ENCODE peak calls at places on chromosomes 13 and 19, in seven cellular contexts. H, Q, I, B, J, F and E are unnamed samples.

GRCh38 chr19:39415111-39416046 is 2.9 kb downstream of the PLEKHG2 start:
- DNase-seq in I (no peak), F (no peak), J (no peak), B (no peak), Q (no peak), H (no peak), E (no peak)

GRCh38 chr19:14786421-14786851 is 8.1 kb upstream of the ADGRE2 start:
- DNase-seq in H (no peak), B (no peak), F (no peak), Q (peak), I (peak), J (no peak), E (peak)

GRCh38 chr19:16887353-16888265 is 1.2 kb upstream of the F2RL3 start:
- DNase-seq in J (no peak), H (no peak), F (no peak), I (peak), B (no peak), Q (no peak), E (no peak)

GRCh38 chr13:51425410-51426042 is 27.3 kb downstream of the INTS6 start:
- DNase-seq in I (no peak), B (no peak), H (no peak), J (peak), Q (no peak), F (no peak), E (no peak)

GRCh38 chr13:91946498-91947070 is 548.2 kb downstream of the GPC5 start:
- DNase-seq in J (peak), H (peak), I (peak), Q (peak), B (peak), F (no peak), E (peak)

GRCh38 chr19:18839465-18840287 is 7.9 kb downstream of the UPF1 start:
- DNase-seq in I (no peak), F (no peak), B (peak), Q (no peak), J (no peak), H (no peak), E (no peak)

GRCh38 chr19:3653865-3654513 is 27.4 kb upstream of the CACTIN start:
- DNase-seq in H (no peak), F (no peak), Q (no peak), B (no peak), I (no peak), J (no peak), E (peak)

GRCh38 chr19:30563691-30564090 is 191.5 kb downstream of the ZNF536 start:
- DNase-seq in H (no peak), F (no peak), J (no peak), Q (no peak), I (no peak), B (no peak), E (no peak)

GRCh38 chr19:49475995-49476880 is 2.2 kb downstream of the FLT3LG start:
- DNase-seq in J (no peak), F (no peak), Q (peak), H (no peak), B (no peak), I (peak), E (peak)

GRCh38 chr19:55077106-55077505 is 1.4 kb downstream of the EPS8L1 start:
- DNase-seq in B (no peak), J (no peak), Q (no peak), F (no peak), I (no peak), H (no peak), E (no peak)

GRCh38 chr19:37987356-37988332 is 80.6 kb downstream of the SIPA1L3 start:
- DNase-seq in H (no peak), F (no peak), I (peak), B (peak), J (no peak), Q (no peak), E (peak)

GRCh38 chr19:12946092-12946845 is 607 bp downstream of the RAD23A start:
- DNase-seq in F (no peak), Q (peak), J (peak), H (peak), B (peak), I (peak), E (peak)

DNA sequence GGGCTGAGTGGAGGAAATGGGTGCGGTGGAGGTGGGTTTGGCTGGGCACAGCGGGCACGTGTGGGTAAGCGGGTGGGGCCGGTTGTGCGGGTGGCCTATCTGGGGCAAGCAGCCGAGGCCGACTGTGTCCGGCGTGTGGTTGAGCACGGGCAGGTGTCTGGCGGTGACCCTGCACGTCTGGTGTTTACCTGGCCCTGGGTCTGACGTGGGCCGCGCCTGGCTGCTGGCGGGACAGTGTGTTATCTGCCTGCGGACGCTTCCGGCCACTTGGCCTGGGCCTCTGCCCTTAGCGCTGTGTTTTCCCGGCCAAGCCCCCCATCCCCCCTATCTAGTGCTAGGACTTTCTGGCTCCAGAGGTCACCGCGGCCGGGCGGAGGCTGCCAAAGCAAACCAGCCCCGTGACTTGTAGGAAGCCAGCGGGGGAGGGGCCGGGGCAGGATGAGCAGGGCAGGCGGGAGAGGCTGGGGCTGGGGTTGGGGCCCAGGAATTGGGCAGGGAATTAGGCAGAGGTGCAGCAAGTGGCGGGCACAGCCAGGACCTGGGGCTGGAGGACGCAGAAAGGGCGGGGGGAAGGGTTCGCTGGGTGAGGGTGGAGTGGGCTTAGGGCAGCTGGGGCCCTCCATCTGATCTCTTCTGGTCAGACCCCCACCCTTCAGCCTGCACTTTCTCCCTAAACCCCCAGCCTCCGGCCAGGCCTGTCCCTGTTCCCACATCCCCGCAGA is 534 bp upstream of the HPN start:
- DNase-seq in J (no peak), Q (no peak), H (no peak), F (no peak), I (peak), B (peak), E (peak)
- H3K4me3 ChIP-seq in J (no peak), Q (no peak), H (no peak), F (no peak), I (no peak), B (peak), E (peak)

GRCh38 chr13:44013666-44014291 is 134.1 kb downstream of the LACC1 start:
- DNase-seq in F (no peak), H (peak), J (peak), I (no peak), B (no peak), Q (no peak), E (no peak)
- H2AFZ ChIP-seq in F (no peak), H (no peak), J (peak), I (no peak), B (no peak), Q (no peak), E (no peak)

GRCh38 chr13:35475960-35476943 is at the start of gene MAB21L1:
- DNase-seq in J (peak), F (no peak), I (no peak), Q (peak), B (no peak), H (peak), E (peak)

GRCh38 chr13:35481777-35482176 is 5.3 kb upstream of the MAB21L1 start:
- DNase-seq in H (no peak), F (no peak), I (no peak), J (no peak), B (no peak), Q (no peak), E (no peak)

GRCh38 chr13:35479691-35480090 is 3.2 kb upstream of the MAB21L1 start:
- DNase-seq in H (no peak), F (no peak), I (no peak), B (no peak), Q (no peak), J (no peak), E (no peak)

GRCh38 chr13:35479223-35479536 is 2.7 kb upstream of the MAB21L1 start:
- DNase-seq in B (no peak), H (no peak), I (no peak), Q (no peak), J (no peak), F (no peak), E (peak)

GRCh38 chr13:35478384-35479222 is 2.1 kb upstream of the MAB21L1 start:
- DNase-seq in Q (peak), H (no peak), I (no peak), F (no peak), B (no peak), J (no peak), E (peak)
- H3K4me3 ChIP-seq in Q (peak), H (no peak), I (no peak), F (no peak), B (no peak), J (no peak), E (peak)

GRCh38 chr13:41426047-41426446 is 31.3 kb upstream of the RGCC start:
- DNase-seq in J (no peak), I (no peak), Q (no peak), B (no peak), H (no peak), F (no peak), E (no peak)

GRCh38 chr13:41427700-41428099 is 29.6 kb upstream of the RGCC start:
- DNase-seq in Q (no peak), B (no peak), H (no peak), J (no peak), I (no peak), F (no peak), E (no peak)

GRCh38 chr13:41428155-41428554 is 29.2 kb upstream of the RGCC start:
- DNase-seq in B (no peak), H (no peak), F (no peak), J (no peak), I (no peak), Q (peak), E (peak)
- H2AFZ ChIP-seq in B (no peak), H (no peak), F (peak), J (peak), I (no peak), Q (peak), E (peak)

GRCh38 chr19:1441677-1442438 is 3.7 kb downstream of the RPS15 start:
- DNase-seq in B (no peak), Q (no peak), J (no peak), F (no peak), I (no peak), H (no peak), E (no peak)

GRCh38 chr19:1438035-1438932 is at the start of gene RPS15:
- DNase-seq in I (peak), J (peak), F (peak), Q (peak), B (peak), H (peak), E (peak)

GRCh38 chr19:1440418-1440801 is 2.2 kb downstream of the RPS15 start:
- DNase-seq in B (no peak), J (no peak), F (no peak), I (no peak), Q (no peak), H (no peak), E (no peak)

GRCh38 chr19:1438933-1439358 is 750 bp downstream of the RPS15 start:
- DNase-seq in H (no peak), I (no peak), B (no peak), J (no peak), Q (no peak), F (no peak), E (peak)

GRCh38 chr19:1441022-1441426 is 2.8 kb downstream of the RPS15 start:
- DNase-seq in I (no peak), B (no peak), H (no peak), Q (no peak), J (no peak), F (no peak), E (no peak)
- H3K4me3 ChIP-seq in I (peak), B (no peak), H (no peak), Q (no peak), J (no peak), F (no peak), E (no peak)

GRCh38 chr19:1053176-1054101 is 13.5 kb upstream of the ARHGAP45 start:
- DNase-seq in H (no peak), I (no peak), B (no peak), Q (no peak), F (no peak), J (no peak), E (no peak)
- H2AFZ ChIP-seq in H (no peak), I (no peak), B (no peak), Q (no peak), F (no peak), J (no peak), E (no peak)